ENCODE peak calls at places on chromosomes 1 and 21, in four cellular contexts. One of them, this sample, is unnamed.
A peak's percentile ranks its signal among the peaks of the same experiment; 100 is the strongest.

GRCh38 chr21:44750675-44751025 is 39.3 kb upstream of the TSPEAR start:
- DNase-seq in GM23338: no peak
- DNase-seq in K562: no peak
- DNase-seq in HepG2: no peak
- DNase-seq in this sample: no peak

GRCh38 chr1:10796029-10796944 is at the start of gene CASZ1:
- DNase-seq in K562: peak; percentile 63
- DNase-seq in GM23338: peak; percentile 96
- DNase-seq in HepG2: peak; percentile 62
- DNase-seq in this sample: peak; percentile 83

GRCh38 chr1:54800041-54800898 is 853 bp downstream of the TTC22 start:
- DNase-seq in HepG2: no peak
- DNase-seq in K562: no peak
- DNase-seq in GM23338: peak; percentile 71
- DNase-seq in this sample: no peak

GRCh38 chr21:45386728-45387371 is 18.1 kb upstream of the COL18A1 start:
- DNase-seq in GM23338: no peak
- DNase-seq in K562: peak; percentile 53
- DNase-seq in HepG2: no peak
- DNase-seq in this sample: peak; percentile 45

GRCh38 chr1:34292472-34292871 is 115.8 kb downstream of the C1orf94 start:
- DNase-seq in GM23338: peak; percentile 23
- DNase-seq in HepG2: no peak
- DNase-seq in K562: peak; percentile 2
- DNase-seq in this sample: no peak

GRCh38 chr1:26894263-26894662 is 4.2 kb upstream of the GPN2 start:
- DNase-seq in GM23338: no peak
- DNase-seq in K562: no peak
- DNase-seq in HepG2: no peak
- DNase-seq in this sample: no peak

GRCh38 chr1:3235496-3235895 is 166.5 kb downstream of the PRDM16 start:
- DNase-seq in HepG2: no peak
- DNase-seq in K562: no peak
- DNase-seq in GM23338: no peak
- DNase-seq in this sample: no peak

GRCh38 chr1:180462099-180462498 is 40.3 kb downstream of the ACBD6 start:
- DNase-seq in HepG2: no peak
- DNase-seq in K562: no peak
- DNase-seq in GM23338: no peak
- DNase-seq in this sample: no peak

GRCh38 chr1:153678519-153679336 is at the start of gene NPR1:
- DNase-seq in K562: no peak
- DNase-seq in HepG2: no peak
- DNase-seq in GM23338: peak; percentile 78
- DNase-seq in this sample: peak; percentile 48

GRCh38 chr1:65001238-65001792 is 35.0 kb upstream of the JAK1 start:
- DNase-seq in GM23338: peak; percentile 75
- DNase-seq in K562: peak; percentile 66
- DNase-seq in HepG2: no peak
- DNase-seq in this sample: no peak

GRCh38 chr1:154019940-154020339 is 29.4 kb downstream of the RPS27 start:
- DNase-seq in K562: no peak
- DNase-seq in GM23338: no peak
- DNase-seq in HepG2: no peak
- DNase-seq in this sample: no peak

GRCh38 chr1:228647523-228648444 is 87.5 kb upstream of the RHOU start:
- DNase-seq in K562: peak; percentile 25
- DNase-seq in GM23338: peak; percentile 77
- DNase-seq in HepG2: peak; percentile 72
- DNase-seq in this sample: peak; percentile 62
- TF ChIP-seq JUNB in K562: no peak
- TF ChIP-seq JUNB in GM23338: no peak
- TF ChIP-seq JUNB in HepG2: no peak
- TF ChIP-seq JUNB in this sample: no peak

GRCh38 chr1:78045600-78045849 is 241 bp upstream of the GIPC2 start:
- DNase-seq in K562: no peak
- DNase-seq in HepG2: no peak
- DNase-seq in GM23338: no peak
- DNase-seq in this sample: no peak

GRCh38 chr1:78047131-78047530 is 1.4 kb downstream of the GIPC2 start:
- DNase-seq in GM23338: peak; percentile 21
- DNase-seq in K562: no peak
- DNase-seq in HepG2: no peak
- DNase-seq in this sample: no peak

GRCh38 chr1:78045850-78046778 is at the start of gene GIPC2:
- DNase-seq in GM23338: peak; percentile 73
- DNase-seq in K562: no peak
- DNase-seq in HepG2: peak; percentile 31
- DNase-seq in this sample: no peak

GRCh38 chr1:78043436-78043835 is 2.3 kb upstream of the GIPC2 start:
- DNase-seq in K562: no peak
- DNase-seq in HepG2: no peak
- DNase-seq in GM23338: no peak
- DNase-seq in this sample: no peak

GRCh38 chr1:78044796-78045599 is 768 bp upstream of the GIPC2 start:
- DNase-seq in GM23338: peak; percentile 50
- DNase-seq in K562: no peak
- DNase-seq in HepG2: no peak
- DNase-seq in this sample: no peak
- H3K4me3 ChIP-seq in GM23338: peak overlapping the region; percentile 74
- H3K4me3 ChIP-seq in K562: no peak overlapping the region
- H3K4me3 ChIP-seq in HepG2: peak overlapping the region; percentile 96
- H3K4me3 ChIP-seq in this sample: no peak overlapping the region

GRCh38 chr1:185157599-185158469 is 867 bp downstream of the SWT1 start:
- DNase-seq in GM23338: peak; percentile 24
- DNase-seq in K562: peak; percentile 30
- DNase-seq in HepG2: no peak
- DNase-seq in this sample: no peak
- TF ChIP-seq JUNB in GM23338: no peak
- TF ChIP-seq JUNB in K562: no peak
- TF ChIP-seq JUNB in HepG2: no peak
- TF ChIP-seq JUNB in this sample: no peak

GRCh38 chr1:110068646-110069301 is 1.7 kb downstream of the ALX3 start:
- DNase-seq in GM23338: peak; percentile 52
- DNase-seq in K562: no peak
- DNase-seq in HepG2: no peak
- DNase-seq in this sample: no peak

GRCh38 chr1:110069302-110070281 is 880 bp downstream of the ALX3 start:
- DNase-seq in HepG2: no peak
- DNase-seq in K562: no peak
- DNase-seq in GM23338: peak; percentile 58
- DNase-seq in this sample: no peak

GRCh38 chr1:110070968-110071307 is 466 bp upstream of the ALX3 start:
- DNase-seq in GM23338: no peak
- DNase-seq in HepG2: no peak
- DNase-seq in K562: no peak
- DNase-seq in this sample: no peak

GRCh38 chr1:110067957-110068645 is 2.4 kb downstream of the ALX3 start:
- DNase-seq in K562: no peak
- DNase-seq in GM23338: peak; percentile 73
- DNase-seq in HepG2: no peak
- DNase-seq in this sample: no peak

GRCh38 chr1:110070282-110070967 is at the start of gene ALX3:
- DNase-seq in GM23338: peak; percentile 72
- DNase-seq in K562: no peak
- DNase-seq in HepG2: no peak
- DNase-seq in this sample: no peak
- H3K4me3 ChIP-seq in GM23338: peak within 1 kb of the TSS; percentile 58
- H3K4me3 ChIP-seq in K562: no peak within 1 kb of the TSS
- H3K4me3 ChIP-seq in HepG2: no peak within 1 kb of the TSS
- H3K4me3 ChIP-seq in this sample: no peak within 1 kb of the TSS

This sample was measured in A549.